ENCODE peak calls at places on chromosomes 11 and 22, in five cellular contexts. N is stomach, W is H1, T is HCT116, K is transverse colon. R is an unnamed sample.

GRCh38 chr11:46296520-46297448 is 19.3 kb downstream of the CREB3L1 start:
- DNase-seq in N (no peak), W (peak; percentile 86), T (no peak), K (no peak), R (no peak)

GRCh38 chr11:20991471-20991870 is 322.1 kb downstream of the NELL1 start:
- DNase-seq in N (no peak), W (no peak), T (no peak), K (no peak), R (no peak)

GRCh38 chr11:75891947-75892739 is 77.1 kb downstream of the UVRAG start:
- DNase-seq in N (no peak), W (no peak), T (no peak), K (no peak), R (no peak)

GRCh38 chr11:96714689-96715088 is 324.9 kb downstream of the JRKL start:
- DNase-seq in N (no peak), W (no peak), T (no peak), K (no peak), R (no peak)

GRCh38 chr22:48050836-48051235 is 1288.4 kb downstream of the TBC1D22A start:
- DNase-seq in N (no peak), W (no peak), T (no peak), K (no peak), R (no peak)

GRCh38 chr22:45582955-45583320 is 80.3 kb downstream of the FBLN1 start:
- DNase-seq in N (no peak), W (no peak), T (no peak), K (no peak), R (no peak)

GRCh38 chr22:48321986-48322545 is 1505.6 kb downstream of the BRD1 start:
- DNase-seq in N (no peak), W (no peak), T (no peak), K (no peak), R (no peak)

GRCh38 chr11:19890308-19890707 is 177.7 kb downstream of the NAV2 start:
- DNase-seq in N (no peak), W (no peak), T (no peak), K (no peak), R (no peak)

DNA sequence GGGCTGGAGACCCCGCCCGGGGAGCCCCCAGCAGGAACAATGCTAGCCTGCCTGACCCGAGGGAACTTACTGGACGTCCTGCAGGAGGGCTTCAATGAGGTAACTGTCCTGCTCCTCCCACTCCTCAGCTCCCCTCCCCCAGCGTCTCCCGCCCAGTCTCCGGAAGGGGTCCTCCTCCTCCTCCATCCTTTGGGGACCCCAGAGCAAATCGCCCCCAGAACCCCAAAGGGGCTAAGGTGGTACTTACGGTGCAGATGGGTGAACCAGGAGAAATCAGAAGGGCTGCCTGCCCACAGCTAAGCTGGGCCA is 272 bp downstream of the DIXDC1 start:
- DNase-seq in N (no peak), W (no peak), T (no peak), K (no peak), R (no peak)
- TF ChIP-seq POLR2AphosphoS5 in N (no peak), W (no peak), T (no peak), K (no peak), R (no peak)

GRCh38 chr22:42620084-42620483 is 5.4 kb upstream of the POLDIP3 start:
- DNase-seq in N (no peak), W (no peak), T (no peak), K (no peak), R (no peak)

GRCh38 chr22:42619261-42620063 is 4.8 kb upstream of the POLDIP3 start:
- DNase-seq in N (no peak), W (no peak), T (no peak), K (peak; percentile 16), R (no peak)

GRCh38 chr22:42615092-42615859 is 593 bp upstream of the POLDIP3 start:
- DNase-seq in N (peak; percentile 90), W (peak; percentile 97), T (peak; percentile 99), K (peak; percentile 92), R (peak; percentile 74)

GRCh38 chr22:42614312-42615091 is at the start of gene POLDIP3:
- DNase-seq in N (peak; percentile 99), W (peak; percentile 98), T (peak; percentile 96), K (peak; percentile 100), R (peak; percentile 89)

GRCh38 chr22:42617155-42617983 is 2.7 kb upstream of the POLDIP3 start:
- DNase-seq in N (no peak), W (no peak), T (no peak), K (no peak), R (no peak)
- TF ChIP-seq POLR2A in N (no peak), W (no peak), T (no peak), K (no peak), R (no peak)

GRCh38 chr11:1906146-1906545 is 13.4 kb upstream of the TNNT3 start:
- DNase-seq in N (no peak), W (no peak), T (no peak), K (no peak), R (no peak)
- TF ChIP-seq POLR2AphosphoS5 in N (no peak), W (no peak), T (no peak), K (no peak), R (no peak)

GRCh38 chr11:134049303-134049702 is 19.6 kb upstream of the JAM3 start:
- DNase-seq in N (peak; percentile 14), W (no peak), T (no peak), K (no peak), R (no peak)

GRCh38 chr11:134048028-134048427 is 20.8 kb upstream of the JAM3 start:
- DNase-seq in N (no peak), W (no peak), T (no peak), K (no peak), R (no peak)

GRCh38 chr11:134045799-134046635 is 22.9 kb upstream of the JAM3 start:
- DNase-seq in N (no peak), W (no peak), T (no peak), K (no peak), R (no peak)

GRCh38 chr11:134046681-134047449 is 22.0 kb upstream of the JAM3 start:
- DNase-seq in N (no peak), W (no peak), T (no peak), K (no peak), R (no peak)

GRCh38 chr11:134047586-134047999 is 21.3 kb upstream of the JAM3 start:
- DNase-seq in N (no peak), W (no peak), T (no peak), K (peak; percentile 68), R (no peak)
- TF ChIP-seq POLR2A in N (no peak), W (no peak), T (no peak), K (no peak), R (no peak)

GRCh38 chr11:44582641-44583352 is 17.3 kb downstream of the CD82 start:
- DNase-seq in N (no peak), W (no peak), T (no peak), K (no peak), R (no peak)
- TF ChIP-seq POLR2AphosphoS5 in N (no peak), W (no peak), T (no peak), K (no peak), R (no peak)

DNA sequence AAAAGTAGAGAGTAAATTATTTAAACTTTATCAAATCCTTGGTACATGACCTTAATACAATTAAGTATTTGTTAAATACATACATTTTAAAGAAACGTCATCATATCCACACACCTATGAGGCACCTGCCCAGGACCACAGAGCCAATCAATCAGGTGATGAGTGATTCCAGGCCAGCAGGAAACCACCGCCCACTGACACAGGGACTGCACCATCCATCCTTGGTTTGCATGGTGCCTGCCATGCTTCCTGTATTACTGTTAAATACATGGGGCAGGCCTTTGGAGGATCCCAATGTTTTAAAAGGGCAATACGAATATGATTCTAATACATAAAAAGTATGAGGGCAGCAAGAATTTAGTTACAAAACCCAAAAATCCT is 7.0 kb upstream of the TBC1D10A start:
- DNase-seq in N (no peak), W (no peak), T (no peak), K (no peak), R (no peak)
- TF ChIP-seq POLR2A in N (no peak), W (no peak), T (no peak), K (no peak), R (no peak)

GRCh38 chr11:134468796-134469195 is 56.8 kb upstream of the B3GAT1 start:
- DNase-seq in N (peak; percentile 61), W (no peak), T (no peak), K (no peak), R (no peak)
- TF ChIP-seq POLR2AphosphoS5 in N (no peak), W (no peak), T (no peak), K (no peak), R (no peak)